ENCODE peak calls at places on chromosomes 3 and 15, in four cellular contexts. X is transverse colon, C is sigmoid colon, T is HepG2. B is an unnamed sample.

GRCh38 chr3:18111702-18112311 is 313.3 kb downstream of the SATB1 start:
- DNase-seq in C (no peak), X (no peak), T (peak; percentile 5), B (peak; percentile 3)

GRCh38 chr3:29381595-29381994 is 100.7 kb downstream of the RBMS3 start:
- DNase-seq in C (no peak), X (no peak), T (no peak), B (no peak)

GRCh38 chr3:184558726-184559125 is 2.9 kb upstream of the EPHB3 start:
- DNase-seq in C (no peak), X (no peak), T (no peak), B (no peak)

GRCh38 chr3:14784087-14784596 is 34.6 kb upstream of the FGD5 start:
- DNase-seq in X (no peak), T (no peak), C (peak; percentile 53), B (no peak)

GRCh38 chr3:125045965-125046364 is 9.8 kb downstream of the HEG1 start:
- DNase-seq in C (no peak), X (no peak), T (no peak), B (no peak)

GRCh38 chr15:59590027-59590426 is 21.6 kb upstream of the GCNT3 start:
- DNase-seq in T (no peak), C (no peak), X (no peak), B (no peak)

GRCh38 chr15:65904301-65904700 is 35.0 kb downstream of the RAB11A start:
- DNase-seq in X (no peak), T (no peak), C (no peak), B (no peak)

GRCh38 chr3:56688191-56688590 is 5.1 kb upstream of the TASOR start:
- DNase-seq in C (no peak), X (no peak), T (no peak), B (no peak)

GRCh38 chr15:63345391-63345752 is 36.3 kb downstream of the CA12 start:
- DNase-seq in C (no peak), T (no peak), X (no peak), B (no peak)

GRCh38 chr3:123444023-123444422 is 4.9 kb downstream of the ADCY5 start:
- DNase-seq in T (no peak), C (no peak), X (no peak), B (no peak)

GRCh38 chr15:78109156-78109555 is 16.8 kb downstream of the SH2D7 start:
- DNase-seq in X (peak; percentile 7), C (peak; percentile 48), T (no peak), B (no peak)

GRCh38 chr15:78110096-78110495 is 17.7 kb downstream of the SH2D7 start:
- DNase-seq in C (peak; percentile 52), X (peak; percentile 4), T (no peak), B (no peak)

GRCh38 chr15:78110916-78111475 is 18.6 kb downstream of the SH2D7 start:
- DNase-seq in X (peak; percentile 5), C (peak; percentile 43), T (no peak), B (no peak)

GRCh38 chr15:78107471-78107870 is 15.1 kb downstream of the SH2D7 start:
- DNase-seq in C (peak; percentile 39), X (peak; percentile 6), T (no peak), B (no peak)

GRCh38 chr15:78108300-78109084 is 16.1 kb downstream of the SH2D7 start:
- DNase-seq in T (peak; percentile 85), X (peak; percentile 88), C (peak; percentile 92), B (peak; percentile 66)
- TF ChIP-seq POLR2AphosphoS5 in T (no peak), X (no peak), C (no peak), B (no peak)

GRCh38 chr3:183252108-183252782 is 808 bp upstream of the B3GNT5 start:
- DNase-seq in X (no peak), T (no peak), C (peak; percentile 44), B (no peak)

GRCh38 chr3:183253961-183254815 is 1.1 kb downstream of the B3GNT5 start:
- DNase-seq in T (no peak), X (peak; percentile 45), C (peak; percentile 65), B (peak; percentile 25)

GRCh38 chr3:183254816-183255730 is 2.0 kb downstream of the B3GNT5 start:
- DNase-seq in C (peak; percentile 46), T (no peak), X (no peak), B (no peak)

GRCh38 chr3:183252973-183253363 is at the start of gene B3GNT5:
- DNase-seq in X (peak; percentile 90), C (peak; percentile 65), T (no peak), B (no peak)

GRCh38 chr3:183253364-183253960 is 409 bp downstream of the B3GNT5 start:
- DNase-seq in C (peak; percentile 91), T (no peak), X (peak; percentile 68), B (peak; percentile 8)
- TF ChIP-seq POLR2A in C (peak; percentile 28), T (no peak), X (peak; percentile 73), B (no peak)

GRCh38 chr3:150140614-150141321 is 170.1 kb upstream of the PFN2 start:
- DNase-seq in T (no peak), C (no peak), X (no peak), B (no peak)

GRCh38 chr3:150135321-150135721 is 164.6 kb upstream of the PFN2 start:
- DNase-seq in T (no peak), X (no peak), C (no peak), B (no peak)

GRCh38 chr3:150136242-150136641 is 165.5 kb upstream of the PFN2 start:
- DNase-seq in C (no peak), T (no peak), X (no peak), B (no peak)

GRCh38 chr3:150141790-150142189 is 171.1 kb upstream of the PFN2 start:
- DNase-seq in C (no peak), T (no peak), X (no peak), B (no peak)

GRCh38 chr3:150138824-150139223 is 168.1 kb upstream of the PFN2 start:
- DNase-seq in C (no peak), X (no peak), T (no peak), B (no peak)
- TF ChIP-seq POLR2AphosphoS5 in C (no peak), X (no peak), T (no peak), B (no peak)

DNA sequence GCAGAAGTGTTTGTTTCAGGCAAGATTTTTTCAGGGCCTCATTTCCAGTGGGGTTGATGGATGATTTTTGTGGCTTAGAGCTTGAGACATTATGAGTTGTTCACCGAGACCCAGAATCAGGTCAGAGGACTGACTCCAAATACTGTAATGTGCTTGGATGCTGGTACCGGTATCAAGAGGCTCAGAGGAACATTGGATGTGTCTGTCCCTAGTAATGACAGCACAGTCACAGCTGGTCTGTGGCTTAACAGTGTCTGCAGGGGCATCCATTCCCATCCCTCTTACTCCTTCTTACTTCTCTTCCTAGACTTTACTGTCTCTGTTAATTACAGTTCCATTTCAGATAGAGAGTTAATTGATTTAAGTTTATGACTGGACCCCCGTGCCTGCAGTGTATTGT is 107.8 kb downstream of the PTPRG start:
- DNase-seq in X (no peak), T (no peak), C (no peak), B (no peak)
- TF ChIP-seq POLR2A in X (no peak), T (no peak), C (no peak), B (no peak)

DNA sequence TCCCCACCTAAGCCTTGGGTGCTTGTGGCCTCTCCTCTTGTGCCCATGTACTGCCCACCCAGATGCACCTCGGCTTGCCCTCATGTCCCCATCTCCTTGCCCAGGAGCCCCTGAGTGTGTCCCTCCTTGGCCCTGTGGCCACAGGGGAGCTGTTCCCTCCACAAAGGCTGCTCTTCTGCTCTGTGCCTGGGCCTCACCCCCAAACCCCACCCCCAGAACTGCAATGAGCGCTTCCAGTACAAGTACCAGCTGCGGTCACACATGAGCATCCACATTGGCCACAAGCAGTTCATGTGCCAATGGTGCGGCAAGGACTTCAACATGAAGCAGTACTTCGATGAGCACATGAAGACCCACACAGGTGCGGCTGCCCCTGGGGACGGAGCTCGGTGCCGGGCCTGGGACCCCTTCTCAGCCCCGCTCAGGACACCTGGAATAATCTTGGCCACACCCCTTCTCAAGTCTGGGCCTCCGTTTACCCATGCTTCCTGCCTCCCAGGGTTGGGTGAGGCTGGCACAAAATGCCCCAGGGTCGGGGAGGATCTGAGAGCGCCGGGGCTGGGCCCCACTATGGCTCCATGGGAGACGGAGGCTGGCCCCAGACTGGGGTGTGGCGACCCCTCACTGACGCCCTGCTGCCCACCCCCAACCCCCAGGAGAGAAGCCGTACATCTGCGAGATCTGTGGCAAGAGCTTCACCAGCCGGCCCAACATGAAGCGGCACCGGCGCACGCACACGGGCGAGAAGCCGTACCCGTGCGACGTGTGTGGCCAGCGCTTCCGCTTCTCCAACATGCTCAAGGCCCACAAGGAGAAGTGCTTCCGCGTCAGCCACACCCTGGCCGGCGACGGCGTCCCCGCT is 10.3 kb downstream of the ZBTB47 start:
- DNase-seq in X (no peak), T (no peak), C (peak; percentile 63), B (peak; percentile 67)
- TF ChIP-seq POLR2AphosphoS5 in X (no peak), T (no peak), C (no peak), B (no peak)